ENCODE peak calls at places on chromosomes 3 and 15, in nine cellular contexts. F, O, E, K, L, P, W, H and V are unnamed samples. For H3K4me1 and H3K36me3, the result is how much of the 10 kb centered on the place peaks cover.

GRCh38 chr3:55654123-55654787 is 167.1 kb upstream of the WNT5A start:
- DNase-seq in F (no peak), O (no peak), E (no peak), K (no peak), L (no peak), P (no peak), W (no peak), H (no peak), V (no peak)

GRCh38 chr3:30470566-30470965 is 135.8 kb upstream of the TGFBR2 start:
- DNase-seq in F (no peak), O (no peak), E (no peak), K (no peak), L (no peak), P (no peak), W (no peak), H (no peak), V (no peak)

GRCh38 chr3:21170964-21171363 is 580.0 kb downstream of the ZNF385D start:
- DNase-seq in F (no peak), O (no peak), E (peak), K (no peak), L (no peak), P (no peak), W (no peak), H (no peak), V (no peak)

GRCh38 chr15:63089260-63090043 is 32.2 kb upstream of the LACTB start:
- DNase-seq in F (peak), O (no peak), E (peak), K (peak), L (no peak), P (no peak), W (peak), H (no peak), V (no peak)

GRCh38 chr3:14853280-14853956 is 34.7 kb downstream of the FGD5 start:
- DNase-seq in F (no peak), O (no peak), E (no peak), K (no peak), L (no peak), P (no peak), W (no peak), H (no peak), V (no peak)

GRCh38 chr3:134542287-134542686 is 56.4 kb downstream of the CEP63 start:
- DNase-seq in F (no peak), O (no peak), E (no peak), K (no peak), L (no peak), P (no peak), W (no peak), H (no peak), V (no peak)

GRCh38 chr15:45136378-45136764 is 6.6 kb downstream of the DUOX1 start:
- DNase-seq in F (no peak), O (no peak), E (no peak), K (no peak), L (peak), P (no peak), W (no peak), H (no peak), V (no peak)

GRCh38 chr15:100338971-100339444 is 2.8 kb downstream of the ADAMTS17 start:
- DNase-seq in F (peak), O (peak), E (peak), K (peak), L (peak), P (peak), W (peak), H (peak), V (no peak)

GRCh38 chr3:188220988-188221818 is 67.2 kb downstream of the LPP start:
- DNase-seq in F (peak), O (no peak), E (no peak), K (peak), L (no peak), P (no peak), W (peak), H (peak), V (no peak)

GRCh38 chr3:189950258-189950657 is 170.4 kb downstream of the P3H2 start:
- DNase-seq in F (no peak), O (no peak), E (no peak), K (no peak), L (no peak), P (no peak), W (no peak), H (no peak), V (no peak)

GRCh38 chr3:128054363-128054762 is 2.1 kb downstream of the SEC61A1 start:
- DNase-seq in F (no peak), O (no peak), E (no peak), K (no peak), L (no peak), P (no peak), W (no peak), H (no peak), V (no peak)

GRCh38 chr3:152471814-152472605 is 203.3 kb downstream of the MBNL1 start:
- DNase-seq in F (peak), O (peak), E (peak), K (peak), L (peak), P (peak), W (peak), H (no peak), V (no peak)

GRCh38 chr3:129654126-129654525 is 47.6 kb upstream of the PLXND1 start:
- DNase-seq in F (no peak), O (no peak), E (no peak), K (no peak), L (no peak), P (no peak), W (no peak), H (no peak), V (no peak)

GRCh38 chr15:51720201-51720995 is 17.1 kb downstream of the LYSMD2 start:
- DNase-seq in F (no peak), O (no peak), E (no peak), K (no peak), L (no peak), P (no peak), W (no peak), H (no peak), V (no peak)

GRCh38 chr3:41241800-41242571 is 42.7 kb downstream of the CTNNB1 start:
- DNase-seq in F (no peak), O (no peak), E (no peak), K (no peak), L (no peak), P (no peak), W (no peak), H (no peak), V (no peak)

DNA sequence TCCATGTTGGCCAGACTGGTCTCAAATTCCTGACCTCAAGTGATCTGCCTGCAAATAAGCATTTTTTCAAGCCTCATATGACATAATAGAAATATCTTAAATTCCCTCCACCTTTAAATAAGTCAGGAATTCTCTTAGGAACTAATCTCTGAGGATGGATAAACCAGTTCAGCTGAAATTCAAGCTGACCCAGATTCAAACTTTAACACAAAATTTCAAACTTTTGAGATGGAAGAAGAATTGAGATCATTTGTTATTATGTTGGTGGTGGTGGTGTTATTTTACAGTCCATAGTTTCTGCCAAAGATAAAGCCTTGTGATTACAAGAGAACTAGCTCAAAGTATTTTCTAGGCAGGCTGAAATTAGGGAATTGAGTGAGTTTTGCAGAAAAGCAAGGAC is 85.5 kb downstream of the SSR3 start:
- DNase-seq in F (no peak), O (no peak), E (no peak), K (no peak), L (no peak), P (no peak), W (no peak), H (no peak), V (no peak)
- H3K4me1 ChIP-seq in F (under half), O (under half), E (under half), K (under half), L (under half), P (under half), W (under half), H (under half), V (under half)

DNA sequence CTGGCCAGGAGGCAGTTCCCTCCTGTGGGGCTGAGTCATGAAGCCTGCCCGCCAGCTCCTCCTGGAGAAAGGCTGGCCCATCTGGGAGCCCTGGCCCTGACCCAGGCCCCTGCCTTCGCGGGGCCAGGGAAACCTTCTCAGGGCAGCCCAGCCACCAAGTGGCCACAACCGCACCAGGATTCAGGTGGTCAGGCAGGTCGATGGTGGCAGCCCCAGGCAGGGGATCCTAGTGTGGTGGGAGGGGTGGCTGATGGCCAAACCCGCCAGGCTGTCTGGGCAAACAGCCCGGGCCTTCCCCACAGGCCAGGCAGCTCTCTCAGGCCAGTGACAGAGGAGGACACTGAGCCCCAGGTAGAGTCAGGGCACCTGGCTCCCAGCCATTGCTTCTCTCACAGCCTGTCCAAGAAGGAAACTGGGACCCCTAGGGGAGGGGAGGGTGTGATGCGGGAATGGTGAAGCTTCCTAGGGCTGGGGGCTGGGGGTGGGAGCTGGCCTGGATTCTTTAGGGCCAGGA is 1.2 kb downstream of the TWF2 start:
- DNase-seq in F (peak), O (peak), E (peak), K (no peak), L (peak), P (peak), W (peak), H (no peak), V (peak)
- TF ChIP-seq EP300 in F (no peak), O (no peak), E (no peak), K (no peak), L (no peak), P (no peak), W (peak), H (no peak), V (no peak)

DNA sequence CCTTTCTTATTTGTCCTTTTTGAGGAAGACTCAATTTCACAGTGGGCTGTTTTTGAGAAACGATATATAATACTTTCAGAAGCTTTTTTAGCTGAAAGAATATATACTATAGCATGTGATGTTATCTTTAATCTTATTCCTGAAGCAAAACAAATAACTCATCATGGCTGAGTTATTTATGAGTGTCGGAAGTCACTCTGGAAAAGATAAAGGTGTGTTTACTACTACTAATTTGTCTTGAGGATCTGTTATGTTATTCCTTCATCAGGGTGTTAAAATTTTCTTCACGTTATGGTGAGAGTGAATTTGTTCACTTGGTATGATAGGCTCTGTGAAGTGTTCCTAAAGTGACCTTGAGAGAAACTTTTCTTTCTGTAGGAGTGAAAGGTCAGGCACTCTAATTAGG is 4.7 kb downstream of the TCF12 start:
- DNase-seq in F (no peak), O (no peak), E (no peak), K (no peak), L (no peak), P (no peak), W (no peak), H (no peak), V (no peak)
- H3K36me3 ChIP-seq in F (under half), O (under half), E (half or more), K (under half), L (under half), P (under half), W (under half), H (under half), V (under half)

DNA sequence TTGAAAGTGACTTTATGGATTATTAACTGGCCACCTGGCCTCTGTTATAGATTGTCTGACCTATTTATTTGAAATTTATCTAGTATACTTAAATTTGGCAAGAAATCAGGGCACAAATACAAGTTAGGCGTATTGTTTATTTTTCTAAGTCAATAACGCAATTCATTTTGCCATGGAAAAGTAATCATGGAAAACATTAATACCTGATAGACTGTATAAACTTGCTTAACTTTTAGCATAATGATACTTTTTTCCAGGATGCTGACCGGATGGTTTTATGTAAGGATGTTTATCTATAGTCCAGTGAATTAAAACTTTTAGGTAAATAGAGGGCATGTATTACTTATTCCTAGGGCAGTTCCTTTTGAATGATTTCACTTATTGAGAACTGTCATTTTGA is 20.2 kb downstream of the FNDC3B start:
- DNase-seq in F (no peak), O (no peak), E (no peak), K (no peak), L (no peak), P (no peak), W (no peak), H (no peak), V (no peak)
- H3K4me1 ChIP-seq in F (half or more), O (under half), E (under half), K (half or more), L (under half), P (half or more), W (under half), H (half or more), V (half or more)

GRCh38 chr3:59797533-59797932 is 747.7 kb upstream of the CFAP20DC start:
- DNase-seq in F (no peak), O (no peak), E (no peak), K (no peak), L (no peak), P (no peak), W (no peak), H (no peak), V (no peak)
- TF ChIP-seq EP300 in F (no peak), O (no peak), E (no peak), K (no peak), L (no peak), P (no peak), W (no peak), H (no peak), V (no peak)

GRCh38 chr3:185645596-185646381 is 59.7 kb downstream of the SENP2 start:
- DNase-seq in F (no peak), O (no peak), E (peak), K (no peak), L (no peak), P (no peak), W (no peak), H (no peak), V (peak)
- H3K36me3 ChIP-seq in F (under half), O (under half), E (under half), K (under half), L (half or more), P (under half), W (under half), H (under half), V (under half)